ENCODE peak calls at places on chromosome 7, in nine cellular contexts. D is neuronal stem cell, E is fibroblast of lung, A is thoracic aorta, C is colonic mucosa, Y is GM23248, M is esophagus squamous epithelium, F is aorta, I is thyroid gland. Z is an unnamed sample. For H3K4me1, the result is how much of the 10 kb centered on the place peaks cover.

GRCh38 chr7:90407484-90407821 is 4.2 kb downstream of the CLDN12 start:
- DNase-seq in D (no peak), E (no peak), A (no peak), C (no peak), Y (no peak), M (no peak), F (no peak), I (no peak), Z (no peak)

GRCh38 chr7:150983893-150984368 is 5.8 kb upstream of the KCNH2 start:
- DNase-seq in D (peak), E (no peak), A (no peak), C (no peak), Y (peak), M (no peak), F (no peak), I (peak), Z (no peak)

GRCh38 chr7:100745184-100745583 is 11.8 kb downstream of the ZAN start:
- DNase-seq in D (no peak), E (peak), A (no peak), C (no peak), Y (peak), M (no peak), F (no peak), I (peak), Z (peak)

GRCh38 chr7:29494350-29494749 is 69.3 kb upstream of the PRR15 start:
- DNase-seq in D (no peak), E (peak), A (no peak), C (no peak), Y (peak), M (no peak), F (no peak), I (no peak), Z (no peak)

GRCh38 chr7:157528785-157529341 is 192.1 kb downstream of the DNAJB6 start:
- DNase-seq in D (no peak), E (no peak), A (no peak), C (no peak), Y (no peak), M (no peak), F (peak), I (no peak), Z (peak)

GRCh38 chr7:159036916-159037605 is 107.6 kb downstream of the VIPR2 start:
- DNase-seq in D (no peak), E (no peak), A (no peak), C (no peak), Y (no peak), M (no peak), F (no peak), I (no peak), Z (peak)

GRCh38 chr7:32357535-32358277 is 132.5 kb downstream of the LSM5 start:
- DNase-seq in D (peak), E (no peak), A (no peak), C (no peak), Y (peak), M (no peak), F (no peak), I (no peak), Z (no peak)

GRCh38 chr7:4136501-4137110 is 545.5 kb upstream of the FOXK1 start:
- DNase-seq in D (no peak), E (no peak), A (no peak), C (no peak), Y (no peak), M (no peak), F (peak), I (no peak), Z (no peak)

GRCh38 chr7:779480-779879 is 52.4 kb upstream of the PRKAR1B start:
- DNase-seq in D (no peak), E (no peak), A (no peak), C (no peak), Y (no peak), M (no peak), F (no peak), I (no peak), Z (no peak)

GRCh38 chr7:142066536-142066935 is 45.0 kb upstream of the MGAM2 start:
- DNase-seq in D (no peak), E (no peak), A (no peak), C (no peak), Y (no peak), M (no peak), F (no peak), I (no peak), Z (no peak)

DNA sequence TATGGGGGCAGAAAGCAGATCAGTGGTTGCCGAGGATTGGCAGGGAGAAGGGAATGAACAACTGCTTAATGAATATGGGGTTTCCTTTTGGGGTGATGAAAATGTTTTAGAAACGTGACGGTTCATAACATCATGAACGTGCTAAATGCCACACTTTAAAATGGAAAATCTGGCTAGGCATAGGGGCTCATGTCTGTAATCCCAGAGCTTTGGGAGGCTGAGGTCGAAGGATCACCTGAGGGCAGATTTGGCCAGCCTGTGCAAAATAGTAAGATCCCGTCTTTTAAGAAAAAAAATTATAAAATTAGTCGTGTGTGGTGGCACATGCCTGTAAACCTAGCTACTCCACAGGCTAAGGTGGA is 3.1 kb downstream of the FAM3C start:
- DNase-seq in D (no peak), E (no peak), A (no peak), C (no peak), Y (no peak), M (no peak), F (no peak), I (no peak), Z (no peak)
- H3K4me1 ChIP-seq in D (under half), E (under half), A (under half), C (under half), Y (under half), M (under half), F (under half), I (under half), Z (under half)

GRCh38 chr7:14341200-14341599 is 351.7 kb upstream of the ETV1 start:
- DNase-seq in D (no peak), E (no peak), A (no peak), C (no peak), Y (no peak), M (no peak), F (no peak), I (no peak), Z (no peak)
- H3K4me3 ChIP-seq in D (no peak), E (no peak), A (no peak), C (no peak), Y (no peak), M (no peak), F (no peak), I (no peak), Z (no peak)

GRCh38 chr7:120984406-120984805 is 4.1 kb upstream of the CPED1 start:
- DNase-seq in D (no peak), E (no peak), A (no peak), C (no peak), Y (no peak), M (no peak), F (no peak), I (no peak), Z (no peak)
- H3K4me1 ChIP-seq in D (under half), E (under half), A (under half), C (under half), Y (under half), M (under half), F (under half), I (under half), Z (under half)

DNA sequence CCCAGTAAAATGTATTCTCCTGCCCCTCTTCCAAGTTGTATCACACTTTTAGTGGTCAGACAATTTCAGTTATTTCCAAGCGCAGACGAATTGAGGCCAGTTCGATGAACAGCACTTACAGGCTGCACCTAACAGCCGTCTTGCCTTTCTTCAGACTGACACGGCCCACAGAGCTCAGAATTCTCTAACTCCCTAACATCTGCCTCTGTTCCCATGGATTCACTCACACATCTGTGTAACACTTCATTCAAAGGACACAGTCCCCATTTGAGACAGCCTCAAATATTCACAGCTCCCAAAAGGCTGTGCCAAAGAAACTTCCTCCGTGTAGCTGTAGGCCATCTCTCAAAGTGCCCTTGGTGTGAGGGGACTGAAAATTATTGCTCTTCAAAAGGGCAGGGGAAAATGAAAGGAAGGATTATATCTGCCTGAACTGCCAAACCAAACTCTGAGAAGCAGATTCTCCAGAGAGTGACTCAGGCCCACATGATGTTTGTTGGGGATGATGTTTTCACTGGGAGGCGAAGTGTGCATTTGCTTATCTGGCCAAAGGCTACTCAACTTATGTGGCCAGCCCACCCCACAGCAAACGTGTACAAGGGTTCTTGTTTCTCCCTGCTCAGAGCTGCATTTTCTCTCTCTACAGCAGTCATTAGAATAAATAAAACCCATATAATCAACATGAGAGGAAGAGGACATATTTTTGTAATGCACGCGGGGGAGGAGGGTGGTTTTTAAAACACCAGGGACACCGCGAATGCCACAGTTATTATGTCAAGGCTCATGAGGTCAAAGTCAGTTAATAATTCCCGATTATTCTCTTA is 302.4 kb upstream of the NFE2L3 start:
- DNase-seq in D (no peak), E (peak), A (no peak), C (no peak), Y (peak), M (no peak), F (no peak), I (no peak), Z (peak)
- H3K4me3 ChIP-seq in D (no peak), E (peak), A (no peak), C (no peak), Y (peak), M (no peak), F (no peak), I (no peak), Z (no peak)

Z was measured in tibial artery.